ENCODE peak calls at places on chromosomes 12 and 14, in seven cellular contexts. J is mesendoderm, O is H9, G is mesenchymal stem cell, M is neuronal stem cell, E is IMR-90, K is H1. Y is an unnamed sample.

GRCh38 chr12:107328442-107329133 is 235.2 kb upstream of the CRY1 start:
- DNase-seq in J (peak; percentile 23), O (no peak), G (peak; percentile 45), M (no peak), E (peak; percentile 48), K (no peak), Y (no peak)

GRCh38 chr12:94262228-94263010 is 114.0 kb downstream of the PLXNC1 start:
- DNase-seq in J (no peak), O (no peak), G (peak; percentile 75), M (no peak), E (peak; percentile 96), K (no peak), Y (peak; percentile 34)

GRCh38 chr12:71392521-71393145 is 47.0 kb upstream of the LGR5 start:
- DNase-seq in J (peak; percentile 91), O (peak; percentile 45), G (peak; percentile 75), M (peak; percentile 50), E (peak; percentile 70), K (no peak), Y (peak; percentile 83)

GRCh38 chr14:75568791-75569190 is 9.6 kb upstream of the FLVCR2 start:
- DNase-seq in J (no peak), O (no peak), G (no peak), M (no peak), E (no peak), K (no peak), Y (no peak)

GRCh38 chr14:22887260-22887989 is 4.4 kb downstream of the REM2 start:
- DNase-seq in J (peak; percentile 98), O (peak; percentile 83), G (peak; percentile 82), M (peak; percentile 76), E (peak; percentile 75), K (no peak), Y (peak; percentile 85)

GRCh38 chr14:24430682-24431568 is 1.2 kb downstream of the KHNYN start:
- DNase-seq in J (peak; percentile 46), O (no peak), G (peak; percentile 85), M (no peak), E (peak; percentile 59), K (no peak), Y (peak; percentile 28)

GRCh38 chr14:91038439-91038838 is 22.0 kb downstream of the RPS6KA5 start:
- DNase-seq in J (no peak), O (no peak), G (no peak), M (no peak), E (no peak), K (no peak), Y (peak; percentile 56)

GRCh38 chr12:59067068-59067467 is 146.8 kb upstream of the LRIG3 start:
- DNase-seq in J (peak; percentile 51), O (no peak), G (peak; percentile 82), M (no peak), E (peak; percentile 81), K (no peak), Y (peak; percentile 28)

GRCh38 chr12:100393202-100393601 is 36.3 kb downstream of the SLC17A8 start:
- DNase-seq in J (no peak), O (no peak), G (no peak), M (no peak), E (no peak), K (no peak), Y (no peak)

GRCh38 chr12:58225067-58225877 is 283.9 kb downstream of the ATP23 start:
- DNase-seq in J (no peak), O (no peak), G (no peak), M (no peak), E (no peak), K (no peak), Y (no peak)

GRCh38 chr14:68397827-68398226 is 395.0 kb downstream of the ZFP36L1 start:
- DNase-seq in J (peak; percentile 81), O (no peak), G (peak; percentile 48), M (no peak), E (peak; percentile 74), K (no peak), Y (peak; percentile 44)

GRCh38 chr14:101960225-101960624 is 4.1 kb upstream of the DYNC1H1 start:
- DNase-seq in J (peak; percentile 63), O (peak; percentile 59), G (peak; percentile 47), M (no peak), E (no peak), K (peak; percentile 60), Y (peak; percentile 50)

GRCh38 chr12:50618864-50619609 is 114.3 kb downstream of the DIP2B start:
- DNase-seq in J (peak; percentile 96), O (no peak), G (peak; percentile 72), M (no peak), E (peak; percentile 57), K (no peak), Y (peak; percentile 93)

GRCh38 chr12:26056335-26056734 is 68.5 kb downstream of the BHLHE41 start:
- DNase-seq in J (no peak), O (no peak), G (no peak), M (no peak), E (peak; percentile 59), K (no peak), Y (no peak)

GRCh38 chr14:44035707-44036106 is 471.4 kb downstream of the FSCB start:
- DNase-seq in J (no peak), O (no peak), G (no peak), M (no peak), E (no peak), K (no peak), Y (no peak)

GRCh38 chr12:15584366-15585041 is 204.7 kb downstream of the EPS8 start:
- DNase-seq in J (peak; percentile 53), O (no peak), G (peak; percentile 70), M (peak; percentile 21), E (peak; percentile 83), K (no peak), Y (peak; percentile 44)

GRCh38 chr12:1398673-1399072 is 195.7 kb downstream of the FBXL14 start:
- DNase-seq in J (no peak), O (no peak), G (peak; percentile 70), M (no peak), E (peak; percentile 67), K (no peak), Y (no peak)

GRCh38 chr12:115868624-115869023 is 408.9 kb downstream of the MED13L start:
- DNase-seq in J (no peak), O (no peak), G (no peak), M (no peak), E (no peak), K (no peak), Y (no peak)

GRCh38 chr12:95463019-95463418 is 10.9 kb upstream of the METAP2 start:
- DNase-seq in J (no peak), O (no peak), G (no peak), M (no peak), E (no peak), K (no peak), Y (no peak)

GRCh38 chr14:65958664-65959562 is 527.3 kb upstream of the CCDC196 start:
- DNase-seq in J (peak; percentile 71), O (no peak), G (peak; percentile 32), M (peak; percentile 42), E (peak; percentile 18), K (peak; percentile 50), Y (peak; percentile 57)

GRCh38 chr14:50037837-50038236 is 78.5 kb downstream of the VCPKMT start:
- DNase-seq in J (no peak), O (no peak), G (no peak), M (no peak), E (no peak), K (no peak), Y (no peak)

GRCh38 chr14:35747379-35747778 is 61.7 kb downstream of the RALGAPA1 start:
- DNase-seq in J (peak; percentile 6), O (no peak), G (peak; percentile 11), M (no peak), E (peak; percentile 61), K (no peak), Y (no peak)

GRCh38 chr12:53504004-53504920 is 3.0 kb downstream of the NPFF start:
- DNase-seq in J (no peak), O (no peak), G (no peak), M (no peak), E (no peak), K (no peak), Y (no peak)

GRCh38 chr12:103823871-103824270 is 17.2 kb downstream of the NT5DC3 start:
- DNase-seq in J (no peak), O (no peak), G (no peak), M (no peak), E (no peak), K (no peak), Y (no peak)
- H3K4ac ChIP-seq in J (no peak overlapping the region), O (no peak overlapping the region), G (no peak overlapping the region), M (no peak overlapping the region), E (no peak overlapping the region), K (no peak overlapping the region), Y (no peak overlapping the region)

DNA sequence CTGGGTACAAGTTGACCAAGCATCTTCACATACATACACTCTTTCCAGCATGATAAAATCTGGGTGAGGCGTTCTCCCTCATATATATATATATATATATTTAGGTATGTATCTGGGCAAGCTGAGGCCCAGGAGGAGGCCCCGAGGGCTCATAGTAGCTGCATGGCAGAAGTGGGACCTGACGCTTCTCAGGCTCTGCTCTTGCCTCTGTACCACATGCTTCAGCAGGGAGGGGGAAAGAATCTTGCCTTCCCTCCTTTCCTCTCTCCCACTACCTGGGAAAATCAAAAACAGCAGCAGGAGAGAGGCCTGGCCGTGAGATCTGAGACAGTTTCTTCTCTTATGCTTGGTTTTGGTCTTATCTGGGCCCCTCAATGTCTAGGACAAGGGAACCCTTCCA is 9.2 kb downstream of the PPP1R1A start:
- DNase-seq in J (no peak), O (no peak), G (no peak), M (no peak), E (no peak), K (no peak), Y (no peak)
- H3K79me1 ChIP-seq in J (no peaks in the 10 kb centered on the region), O (no peaks in the 10 kb centered on the region), G (no peaks in the 10 kb centered on the region), M (no peaks in the 10 kb centered on the region), E (no peaks in the 10 kb centered on the region), K (no peaks in the 10 kb centered on the region), Y (no peaks in the 10 kb centered on the region)

GRCh38 chr14:38101679-38102078 is 106.0 kb upstream of the SSTR1 start:
- DNase-seq in J (no peak), O (no peak), G (no peak), M (no peak), E (no peak), K (no peak), Y (no peak)
- H3K4ac ChIP-seq in J (no peak overlapping the region), O (no peak overlapping the region), G (no peak overlapping the region), M (no peak overlapping the region), E (no peak overlapping the region), K (no peak overlapping the region), Y (no peak overlapping the region)

GRCh38 chr12:64526859-64527258 is 74.9 kb downstream of the TBK1 start:
- DNase-seq in J (no peak), O (no peak), G (no peak), M (no peak), E (no peak), K (no peak), Y (no peak)

GRCh38 chr12:64528616-64529015 is 76.7 kb downstream of the TBK1 start:
- DNase-seq in J (no peak), O (no peak), G (no peak), M (no peak), E (peak; percentile 20), K (no peak), Y (no peak)

GRCh38 chr12:64532734-64533351 is 77.5 kb upstream of the RASSF3 start:
- DNase-seq in J (peak; percentile 41), O (no peak), G (no peak), M (no peak), E (no peak), K (no peak), Y (no peak)

GRCh38 chr12:64531665-64532334 is 78.5 kb upstream of the RASSF3 start:
- DNase-seq in J (peak; percentile 57), O (peak; percentile 64), G (no peak), M (no peak), E (no peak), K (no peak), Y (no peak)

DNA sequence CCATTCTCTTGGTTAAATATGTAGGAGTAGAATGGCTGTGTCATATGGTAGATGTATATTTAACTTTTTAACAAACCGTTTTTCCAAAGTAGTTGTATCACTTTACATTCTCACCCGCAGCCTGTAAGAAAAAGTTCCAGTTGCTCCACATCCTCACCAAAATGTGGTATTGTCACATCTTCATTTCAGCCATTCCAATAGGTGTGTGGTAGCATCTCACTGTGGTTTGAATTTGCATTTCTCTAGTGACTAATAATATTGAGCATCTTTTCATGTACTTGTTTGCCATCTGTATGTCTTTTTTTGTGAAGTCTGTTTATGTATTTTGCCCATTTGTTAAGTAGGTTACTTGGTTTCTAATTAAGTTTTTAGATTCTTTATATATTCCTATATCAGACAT is 78.6 kb downstream of the TBK1 start:
- DNase-seq in J (no peak), O (no peak), G (no peak), M (no peak), E (no peak), K (no peak), Y (peak; percentile 44)
- H3K79me1 ChIP-seq in J (no peaks in the 10 kb centered on the region), O (no peaks in the 10 kb centered on the region), G (no peaks in the 10 kb centered on the region), M (no peaks in the 10 kb centered on the region), E (no peaks in the 10 kb centered on the region), K (no peaks in the 10 kb centered on the region), Y (no peaks in the 10 kb centered on the region)